ENCODE peak calls at places on chromosomes 5 and 9, in nine cellular contexts. One of them, this sample, is unnamed.

GRCh38 chr5:87393331-87393730 is 19.4 kb downstream of the CCNH start:
- DNase-seq in spleen: no peak
- DNase-seq in A549: no peak
- DNase-seq in gastrocnemius medialis: no peak
- DNase-seq in right lobe of liver: no peak
- DNase-seq in sigmoid colon: no peak
- DNase-seq in HCT116: no peak
- DNase-seq in esophagus muscularis mucosa: no peak
- DNase-seq in body of pancreas: no peak
- DNase-seq in this sample: no peak

GRCh38 chr5:150464554-150465012 is 15.0 kb upstream of the RPS14 start:
- DNase-seq in gastrocnemius medialis: no peak
- DNase-seq in right lobe of liver: peak; percentile 84
- DNase-seq in A549: no peak
- DNase-seq in esophagus muscularis mucosa: no peak
- DNase-seq in spleen: no peak
- DNase-seq in body of pancreas: peak; percentile 45
- DNase-seq in HCT116: no peak
- DNase-seq in sigmoid colon: peak; percentile 81
- DNase-seq in this sample: peak; percentile 65

GRCh38 chr5:118863345-118863744 is 125.0 kb downstream of the DTWD2 start:
- DNase-seq in body of pancreas: no peak
- DNase-seq in esophagus muscularis mucosa: no peak
- DNase-seq in HCT116: no peak
- DNase-seq in spleen: no peak
- DNase-seq in right lobe of liver: no peak
- DNase-seq in gastrocnemius medialis: no peak
- DNase-seq in A549: no peak
- DNase-seq in sigmoid colon: no peak
- DNase-seq in this sample: no peak

GRCh38 chr5:27854243-27854852 is 816.0 kb upstream of the CDH9 start:
- DNase-seq in gastrocnemius medialis: no peak
- DNase-seq in esophagus muscularis mucosa: no peak
- DNase-seq in right lobe of liver: no peak
- DNase-seq in sigmoid colon: no peak
- DNase-seq in spleen: no peak
- DNase-seq in body of pancreas: no peak
- DNase-seq in A549: no peak
- DNase-seq in HCT116: no peak
- DNase-seq in this sample: no peak

GRCh38 chr5:2251751-2252150 is 369.0 kb upstream of the IRX4 start:
- DNase-seq in gastrocnemius medialis: no peak
- DNase-seq in esophagus muscularis mucosa: peak; percentile 89
- DNase-seq in body of pancreas: no peak
- DNase-seq in spleen: no peak
- DNase-seq in right lobe of liver: no peak
- DNase-seq in HCT116: no peak
- DNase-seq in A549: no peak
- DNase-seq in sigmoid colon: no peak
- DNase-seq in this sample: no peak

GRCh38 chr5:131396015-131396414 is 132.2 kb downstream of the CDC42SE2 start:
- DNase-seq in right lobe of liver: no peak
- DNase-seq in esophagus muscularis mucosa: no peak
- DNase-seq in gastrocnemius medialis: no peak
- DNase-seq in A549: no peak
- DNase-seq in sigmoid colon: no peak
- DNase-seq in HCT116: no peak
- DNase-seq in body of pancreas: no peak
- DNase-seq in spleen: no peak
- DNase-seq in this sample: no peak

GRCh38 chr9:127504887-127505251 is 53.6 kb downstream of the LRSAM1 start:
- DNase-seq in gastrocnemius medialis: no peak
- DNase-seq in esophagus muscularis mucosa: no peak
- DNase-seq in spleen: no peak
- DNase-seq in body of pancreas: no peak
- DNase-seq in HCT116: no peak
- DNase-seq in A549: no peak
- DNase-seq in sigmoid colon: no peak
- DNase-seq in right lobe of liver: no peak
- DNase-seq in this sample: no peak

GRCh38 chr5:40266952-40267351 is 412.8 kb upstream of the PTGER4 start:
- DNase-seq in esophagus muscularis mucosa: no peak
- DNase-seq in sigmoid colon: no peak
- DNase-seq in A549: no peak
- DNase-seq in HCT116: no peak
- DNase-seq in body of pancreas: no peak
- DNase-seq in right lobe of liver: no peak
- DNase-seq in gastrocnemius medialis: no peak
- DNase-seq in spleen: no peak
- DNase-seq in this sample: no peak

GRCh38 chr9:21454149-21454548 is 13.9 kb downstream of the IFNA1 start:
- DNase-seq in sigmoid colon: no peak
- DNase-seq in right lobe of liver: no peak
- DNase-seq in body of pancreas: no peak
- DNase-seq in spleen: no peak
- DNase-seq in A549: no peak
- DNase-seq in HCT116: no peak
- DNase-seq in esophagus muscularis mucosa: no peak
- DNase-seq in gastrocnemius medialis: no peak
- DNase-seq in this sample: no peak

GRCh38 chr5:66553368-66553912 is 42.8 kb upstream of the MAST4 start:
- DNase-seq in body of pancreas: no peak
- DNase-seq in right lobe of liver: no peak
- DNase-seq in gastrocnemius medialis: no peak
- DNase-seq in A549: no peak
- DNase-seq in spleen: no peak
- DNase-seq in sigmoid colon: no peak
- DNase-seq in HCT116: no peak
- DNase-seq in esophagus muscularis mucosa: no peak
- DNase-seq in this sample: no peak

GRCh38 chr5:172245046-172245445 is 38.5 kb downstream of the UBTD2 start:
- DNase-seq in spleen: no peak
- DNase-seq in body of pancreas: no peak
- DNase-seq in esophagus muscularis mucosa: no peak
- DNase-seq in sigmoid colon: no peak
- DNase-seq in gastrocnemius medialis: no peak
- DNase-seq in right lobe of liver: no peak
- DNase-seq in HCT116: no peak
- DNase-seq in A549: no peak
- DNase-seq in this sample: no peak

GRCh38 chr5:178338126-178338749 is 105.6 kb upstream of the PHYKPL start:
- DNase-seq in A549: no peak
- DNase-seq in HCT116: no peak
- DNase-seq in spleen: peak; percentile 62
- DNase-seq in sigmoid colon: peak; percentile 40
- DNase-seq in right lobe of liver: peak; percentile 91
- DNase-seq in esophagus muscularis mucosa: no peak
- DNase-seq in body of pancreas: no peak
- DNase-seq in gastrocnemius medialis: no peak
- DNase-seq in this sample: no peak

GRCh38 chr9:8856686-8857329 is 1057.2 kb upstream of the DMAC1 start:
- DNase-seq in spleen: no peak
- DNase-seq in right lobe of liver: no peak
- DNase-seq in A549: no peak
- DNase-seq in body of pancreas: no peak
- DNase-seq in HCT116: no peak
- DNase-seq in esophagus muscularis mucosa: no peak
- DNase-seq in sigmoid colon: no peak
- DNase-seq in gastrocnemius medialis: no peak
- DNase-seq in this sample: no peak

GRCh38 chr5:95840969-95841368 is 18.4 kb upstream of the GLRX start:
- DNase-seq in A549: no peak
- DNase-seq in spleen: no peak
- DNase-seq in gastrocnemius medialis: no peak
- DNase-seq in HCT116: no peak
- DNase-seq in esophagus muscularis mucosa: no peak
- DNase-seq in sigmoid colon: no peak
- DNase-seq in body of pancreas: no peak
- DNase-seq in right lobe of liver: no peak
- DNase-seq in this sample: no peak

GRCh38 chr9:110429453-110429852 is 91.8 kb upstream of the TXNDC8 start:
- DNase-seq in gastrocnemius medialis: no peak
- DNase-seq in right lobe of liver: no peak
- DNase-seq in A549: no peak
- DNase-seq in body of pancreas: no peak
- DNase-seq in spleen: no peak
- DNase-seq in HCT116: no peak
- DNase-seq in esophagus muscularis mucosa: no peak
- DNase-seq in sigmoid colon: no peak
- DNase-seq in this sample: no peak

GRCh38 chr5:12360218-12360617 is 456.0 kb upstream of the CTNND2 start:
- DNase-seq in spleen: no peak
- DNase-seq in A549: no peak
- DNase-seq in body of pancreas: no peak
- DNase-seq in esophagus muscularis mucosa: no peak
- DNase-seq in right lobe of liver: no peak
- DNase-seq in HCT116: no peak
- DNase-seq in gastrocnemius medialis: no peak
- DNase-seq in sigmoid colon: no peak
- DNase-seq in this sample: no peak
- H3K9me3 ChIP-seq in spleen: peaks cover 34% of the 10 kb centered on the region
- H3K9me3 ChIP-seq in A549: no peaks in the 10 kb centered on the region
- H3K9me3 ChIP-seq in body of pancreas: no peaks in the 10 kb centered on the region
- H3K9me3 ChIP-seq in esophagus muscularis mucosa: no peaks in the 10 kb centered on the region
- H3K9me3 ChIP-seq in right lobe of liver: no peaks in the 10 kb centered on the region
- H3K9me3 ChIP-seq in HCT116: peaks cover 18% of the 10 kb centered on the region
- H3K9me3 ChIP-seq in gastrocnemius medialis: no peaks in the 10 kb centered on the region
- H3K9me3 ChIP-seq in sigmoid colon: no peaks in the 10 kb centered on the region
- H3K9me3 ChIP-seq in this sample: no peaks in the 10 kb centered on the region

GRCh38 chr5:176541338-176542134 is 4.3 kb upstream of the RNF44 start:
- DNase-seq in A549: no peak
- DNase-seq in HCT116: no peak
- DNase-seq in spleen: peak; percentile 96
- DNase-seq in gastrocnemius medialis: no peak
- DNase-seq in body of pancreas: peak; percentile 49
- DNase-seq in right lobe of liver: no peak
- DNase-seq in esophagus muscularis mucosa: no peak
- DNase-seq in sigmoid colon: no peak
- DNase-seq in this sample: peak; percentile 46
- TF ChIP-seq POLR2A in A549: no peak
- TF ChIP-seq POLR2A in HCT116: no peak
- TF ChIP-seq POLR2A in spleen: no peak
- TF ChIP-seq POLR2A in gastrocnemius medialis: no peak
- TF ChIP-seq POLR2A in body of pancreas: no peak
- TF ChIP-seq POLR2A in right lobe of liver: no peak
- TF ChIP-seq POLR2A in esophagus muscularis mucosa: no peak
- TF ChIP-seq POLR2A in sigmoid colon: no peak
- TF ChIP-seq POLR2A in this sample: no peak

DNA sequence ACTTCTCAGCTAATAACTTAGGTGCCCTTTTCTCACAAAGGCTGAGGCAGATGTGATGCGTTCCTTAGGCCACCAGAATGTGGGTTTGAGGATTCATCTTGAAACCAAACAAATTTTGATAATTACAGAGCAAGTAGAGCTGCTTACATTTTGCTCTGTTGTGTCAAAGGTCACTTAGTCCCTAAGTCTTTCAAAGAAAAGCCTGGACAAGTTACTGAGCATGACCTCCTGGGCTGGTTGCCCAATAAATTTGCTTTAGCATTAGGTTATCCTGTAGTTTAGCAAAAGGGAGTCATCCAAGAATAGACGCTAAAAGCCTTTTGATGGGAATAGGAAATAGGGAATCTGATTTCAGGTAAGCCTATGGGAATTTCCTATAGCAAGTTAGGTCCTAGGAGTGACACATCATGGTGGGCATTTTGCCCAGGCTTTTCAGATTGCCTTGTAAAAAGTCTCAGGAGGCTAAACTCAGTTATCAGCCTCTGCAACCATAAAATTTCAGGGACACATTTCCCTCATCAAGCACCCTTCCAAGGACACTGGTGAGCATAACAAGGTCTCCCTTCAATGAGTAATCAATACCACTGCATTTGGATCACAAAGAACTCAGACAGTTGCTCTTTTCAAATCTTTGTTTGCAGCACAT is 67.5 kb upstream of the RANBP3L start:
- DNase-seq in right lobe of liver: no peak
- DNase-seq in spleen: no peak
- DNase-seq in sigmoid colon: no peak
- DNase-seq in A549: no peak
- DNase-seq in body of pancreas: peak; percentile 51
- DNase-seq in gastrocnemius medialis: no peak
- DNase-seq in HCT116: no peak
- DNase-seq in esophagus muscularis mucosa: no peak
- DNase-seq in this sample: no peak
- H3K27ac ChIP-seq in right lobe of liver: no peak overlapping the region
- H3K27ac ChIP-seq in spleen: no peak overlapping the region
- H3K27ac ChIP-seq in sigmoid colon: no peak overlapping the region
- H3K27ac ChIP-seq in A549: no peak overlapping the region
- H3K27ac ChIP-seq in body of pancreas: no peak overlapping the region
- H3K27ac ChIP-seq in gastrocnemius medialis: no peak overlapping the region
- H3K27ac ChIP-seq in HCT116: no peak overlapping the region
- H3K27ac ChIP-seq in esophagus muscularis mucosa: no peak overlapping the region
- H3K27ac ChIP-seq in this sample: no peak overlapping the region

GRCh38 chr5:157148734-157149615 is 6.3 kb upstream of the MED7 start:
- DNase-seq in gastrocnemius medialis: peak; percentile 30
- DNase-seq in spleen: no peak
- DNase-seq in HCT116: peak; percentile 61
- DNase-seq in sigmoid colon: no peak
- DNase-seq in right lobe of liver: peak; percentile 62
- DNase-seq in body of pancreas: peak; percentile 69
- DNase-seq in A549: peak; percentile 81
- DNase-seq in esophagus muscularis mucosa: no peak
- DNase-seq in this sample: peak; percentile 39

GRCh38 chr5:157155297-157155696 is 10.8 kb downstream of the GARIN3 start:
- DNase-seq in spleen: no peak
- DNase-seq in A549: no peak
- DNase-seq in esophagus muscularis mucosa: no peak
- DNase-seq in HCT116: no peak
- DNase-seq in right lobe of liver: no peak
- DNase-seq in gastrocnemius medialis: no peak
- DNase-seq in body of pancreas: no peak
- DNase-seq in sigmoid colon: no peak
- DNase-seq in this sample: no peak

DNA sequence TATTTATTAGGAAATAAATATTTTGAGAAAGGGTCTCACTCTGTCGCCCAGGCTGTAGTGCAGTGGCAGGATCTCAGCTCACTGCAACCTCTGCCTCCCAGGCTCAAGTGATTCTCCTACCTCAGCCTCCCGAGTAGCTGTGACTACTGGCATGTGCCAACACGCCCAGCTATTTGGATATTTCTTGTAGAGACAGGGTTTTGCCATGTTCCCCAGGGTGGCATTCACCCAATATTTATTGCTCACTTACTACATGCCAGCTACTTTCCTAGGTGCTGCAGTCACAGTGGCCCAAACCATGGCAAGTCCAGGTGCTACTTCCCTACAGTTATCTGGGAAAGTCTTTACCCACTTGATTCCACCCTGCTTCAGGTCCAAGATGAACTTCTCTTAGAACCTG is 8.3 kb upstream of the MED7 start:
- DNase-seq in spleen: no peak
- DNase-seq in sigmoid colon: no peak
- DNase-seq in A549: no peak
- DNase-seq in body of pancreas: no peak
- DNase-seq in gastrocnemius medialis: no peak
- DNase-seq in esophagus muscularis mucosa: peak; percentile 79
- DNase-seq in HCT116: no peak
- DNase-seq in right lobe of liver: no peak
- DNase-seq in this sample: no peak
- H3K9me3 ChIP-seq in spleen: no peaks in the 10 kb centered on the region
- H3K9me3 ChIP-seq in sigmoid colon: no peaks in the 10 kb centered on the region
- H3K9me3 ChIP-seq in A549: no peaks in the 10 kb centered on the region
- H3K9me3 ChIP-seq in body of pancreas: no peaks in the 10 kb centered on the region
- H3K9me3 ChIP-seq in gastrocnemius medialis: no peaks in the 10 kb centered on the region
- H3K9me3 ChIP-seq in esophagus muscularis mucosa: no peaks in the 10 kb centered on the region
- H3K9me3 ChIP-seq in HCT116: no peaks in the 10 kb centered on the region
- H3K9me3 ChIP-seq in right lobe of liver: no peaks in the 10 kb centered on the region
- H3K9me3 ChIP-seq in this sample: no peaks in the 10 kb centered on the region

This sample was measured in uterus.